ENCODE peak calls at places on chromosomes 7 and 10, in five cellular contexts. P, Y, E, X and U are unnamed samples.

GRCh38 chr10:22086730-22087364 is 83.3 kb upstream of the DNAJC1 start:
- DNase-seq in P (no peak), Y (no peak), E (no peak), X (peak), U (peak)

GRCh38 chr10:99756158-99756557 is 24.1 kb downstream of the CUTC start:
- DNase-seq in P (no peak), Y (no peak), E (no peak), X (no peak), U (no peak)

GRCh38 chr7:46007194-46007593 is 86.1 kb upstream of the IGFBP3 start:
- DNase-seq in P (no peak), Y (no peak), E (no peak), X (no peak), U (no peak)

GRCh38 chr10:44977287-44978212 is 1.1 kb downstream of the DEPP1 start:
- DNase-seq in P (no peak), Y (no peak), E (no peak), X (no peak), U (no peak)

GRCh38 chr10:100186813-100187212 is 984 bp upstream of the ERLIN1 start:
- DNase-seq in P (no peak), Y (no peak), E (no peak), X (no peak), U (peak)

GRCh38 chr7:26326211-26326610 is 34.5 kb downstream of the SNX10 start:
- DNase-seq in P (no peak), Y (no peak), E (no peak), X (no peak), U (no peak)

GRCh38 chr10:116947838-116948529 is 57.0 kb downstream of the SHTN1 start:
- DNase-seq in P (no peak), Y (no peak), E (peak), X (peak), U (no peak)

GRCh38 chr10:51910189-51910588 is 210.8 kb upstream of the CSTF2T start:
- DNase-seq in P (no peak), Y (no peak), E (peak), X (no peak), U (no peak)

GRCh38 chr10:86366033-86366901 is at the start of gene GRID1:
- DNase-seq in P (no peak), Y (peak), E (no peak), X (no peak), U (peak)

GRCh38 chr7:43508434-43508833 is 74.5 kb upstream of the STK17A start:
- DNase-seq in P (no peak), Y (no peak), E (no peak), X (no peak), U (no peak)

GRCh38 chr10:129365767-129366400 is 101.2 kb upstream of the MGMT start:
- DNase-seq in P (no peak), Y (no peak), E (no peak), X (no peak), U (peak)

GRCh38 chr10:17278607-17279240 is 50.7 kb downstream of the VIM start:
- DNase-seq in P (no peak), Y (no peak), E (no peak), X (no peak), U (no peak)

GRCh38 chr7:52006674-52007073 is 690.1 kb upstream of the COBL start:
- DNase-seq in P (no peak), Y (no peak), E (no peak), X (peak), U (no peak)

GRCh38 chr7:12397671-12398070 is 6.0 kb downstream of the VWDE start:
- DNase-seq in P (no peak), Y (no peak), E (no peak), X (no peak), U (no peak)

GRCh38 chr7:143385891-143386781 is 5.0 kb downstream of the ZYX start:
- DNase-seq in P (no peak), Y (no peak), E (no peak), X (no peak), U (no peak)

GRCh38 chr10:13709931-13710690 is 123.3 kb downstream of the PRPF18 start:
- DNase-seq in P (no peak), Y (no peak), E (no peak), X (no peak), U (no peak)

GRCh38 chr7:3095046-3095445 is 51.4 kb upstream of the CARD11 start:
- DNase-seq in P (no peak), Y (no peak), E (no peak), X (no peak), U (no peak)

GRCh38 chr7:45881759-45882464 is 6.4 kb upstream of the IGFBP1 start:
- DNase-seq in P (no peak), Y (no peak), E (no peak), X (peak), U (no peak)

GRCh38 chr10:79247373-79248137 is 99.7 kb upstream of the PPIF start:
- DNase-seq in P (no peak), Y (no peak), E (no peak), X (no peak), U (no peak)

GRCh38 chr10:113680172-113681111 is 730 bp downstream of the CASP7 start:
- DNase-seq in P (peak), Y (no peak), E (no peak), X (peak), U (peak)

GRCh38 chr7:92793656-92794205 is 42.6 kb downstream of the CDK6 start:
- DNase-seq in P (no peak), Y (no peak), E (no peak), X (no peak), U (no peak)

GRCh38 chr10:59234814-59235429 is 58.5 kb downstream of the PHYHIPL start:
- DNase-seq in P (no peak), Y (no peak), E (peak), X (no peak), U (peak)

GRCh38 chr7:48360574-48360973 is 189.3 kb downstream of the ABCA13 start:
- DNase-seq in P (no peak), Y (no peak), E (no peak), X (no peak), U (no peak)

GRCh38 chr7:48363174-48363573 is 191.9 kb downstream of the ABCA13 start:
- DNase-seq in P (no peak), Y (no peak), E (no peak), X (no peak), U (no peak)

GRCh38 chr7:48365010-48365409 is 193.8 kb downstream of the ABCA13 start:
- DNase-seq in P (no peak), Y (no peak), E (no peak), X (no peak), U (no peak)

GRCh38 chr7:48366096-48366495 is 194.8 kb downstream of the ABCA13 start:
- DNase-seq in P (no peak), Y (no peak), E (no peak), X (no peak), U (no peak)
- TF ChIP-seq SUZ12 in P (no peak), Y (no peak), E (no peak), X (no peak), U (no peak)

GRCh38 chr7:110835209-110835608 is 255.7 kb upstream of the LRRN3 start:
- DNase-seq in P (no peak), Y (no peak), E (no peak), X (peak), U (no peak)
- TF ChIP-seq SUZ12 in P (no peak), Y (no peak), E (no peak), X (no peak), U (no peak)

DNA sequence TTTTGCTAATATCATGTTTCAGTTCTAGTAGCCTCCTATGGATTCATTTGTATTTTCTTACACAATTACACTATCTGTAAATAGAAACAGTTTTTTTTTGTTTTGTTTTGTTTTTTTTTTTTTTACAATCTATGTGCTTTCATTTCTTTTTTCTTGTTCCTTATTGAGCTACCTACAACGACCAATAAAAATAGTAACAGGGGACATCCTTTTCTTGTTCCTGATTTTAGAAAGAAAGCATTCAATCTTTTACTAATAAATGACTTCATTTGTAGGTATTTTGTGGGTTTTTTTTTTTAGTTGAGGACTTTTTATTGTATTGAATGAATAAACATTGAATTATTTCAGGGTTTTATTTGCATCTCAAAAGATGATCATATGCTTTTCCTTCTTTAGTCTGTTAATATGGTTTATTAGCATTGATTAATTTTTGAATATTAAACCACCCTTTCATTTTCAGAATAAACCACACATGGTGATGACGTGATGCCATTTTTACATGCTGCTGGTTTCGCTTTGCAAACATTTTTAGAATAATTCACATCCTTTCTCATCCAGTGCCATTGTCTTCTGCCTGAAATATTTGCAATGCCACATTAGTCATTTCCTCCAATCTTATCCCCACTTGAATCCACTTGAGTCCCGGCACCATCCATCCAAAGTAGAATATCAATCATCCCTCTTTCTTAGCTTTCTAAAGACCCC is 18.1 kb upstream of the AKR1E2 start:
- DNase-seq in P (no peak), Y (no peak), E (no peak), X (peak), U (no peak)
- TF ChIP-seq SUZ12 in P (no peak), Y (no peak), E (no peak), X (no peak), U (no peak)

DNA sequence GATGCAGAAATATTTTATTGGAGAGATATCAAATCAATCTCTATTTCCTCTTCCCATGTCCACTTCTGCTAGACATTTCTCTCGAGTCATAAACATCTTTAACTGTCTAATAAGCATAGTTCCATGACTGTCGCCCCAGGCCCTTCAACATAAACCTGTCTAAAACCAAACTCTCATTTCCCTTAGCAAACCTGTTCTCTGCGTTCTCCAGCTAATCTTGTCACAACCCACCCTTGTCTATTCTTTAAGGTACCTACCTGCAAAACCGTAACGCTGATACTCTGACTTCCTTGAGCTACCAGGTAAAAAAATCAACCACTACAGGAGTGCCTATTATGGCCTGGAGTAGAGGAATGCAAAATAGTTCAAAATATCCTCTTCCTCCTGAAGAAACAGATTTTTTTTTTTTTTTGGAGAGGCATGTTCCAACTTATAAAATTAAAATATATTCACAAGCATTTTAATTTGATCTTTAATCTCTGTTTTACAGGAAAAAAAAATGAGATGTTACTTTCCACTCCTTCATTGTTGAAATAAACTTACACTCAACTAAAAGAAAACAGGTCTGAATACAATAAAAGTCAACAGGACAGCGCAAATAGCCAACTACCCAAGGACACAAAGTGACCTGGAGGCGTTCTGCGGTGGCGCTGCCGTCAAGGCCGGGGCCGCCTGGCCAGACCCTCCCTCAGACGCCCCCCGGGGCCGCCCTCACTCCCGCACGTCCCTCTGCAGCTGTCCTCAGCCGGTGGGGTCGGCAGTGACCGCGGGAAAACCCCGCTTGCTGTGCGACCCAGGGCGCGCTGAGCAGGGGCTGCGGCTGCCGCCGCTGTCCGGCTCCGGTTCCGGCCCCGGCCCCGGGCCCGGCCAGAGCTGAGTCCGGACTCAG is 765 bp downstream of the SLC25A40 start:
- DNase-seq in P (no peak), Y (no peak), E (peak), X (peak), U (peak)
- TF ChIP-seq SUZ12 in P (no peak), Y (no peak), E (no peak), X (no peak), U (no peak)

GRCh38 chr10:70723771-70724170 is 51.5 kb downstream of the ADAMTS14 start:
- DNase-seq in P (no peak), Y (no peak), E (no peak), X (no peak), U (no peak)

GRCh38 chr10:70728328-70728727 is 56.0 kb downstream of the ADAMTS14 start:
- DNase-seq in P (no peak), Y (no peak), E (no peak), X (no peak), U (no peak)

GRCh38 chr10:70726909-70727495 is 54.7 kb downstream of the ADAMTS14 start:
- DNase-seq in P (no peak), Y (no peak), E (no peak), X (no peak), U (no peak)

GRCh38 chr10:70722820-70723424 is 50.6 kb downstream of the ADAMTS14 start:
- DNase-seq in P (no peak), Y (no peak), E (no peak), X (no peak), U (no peak)
- TF ChIP-seq SUZ12 in P (no peak), Y (no peak), E (no peak), X (no peak), U (no peak)

DNA sequence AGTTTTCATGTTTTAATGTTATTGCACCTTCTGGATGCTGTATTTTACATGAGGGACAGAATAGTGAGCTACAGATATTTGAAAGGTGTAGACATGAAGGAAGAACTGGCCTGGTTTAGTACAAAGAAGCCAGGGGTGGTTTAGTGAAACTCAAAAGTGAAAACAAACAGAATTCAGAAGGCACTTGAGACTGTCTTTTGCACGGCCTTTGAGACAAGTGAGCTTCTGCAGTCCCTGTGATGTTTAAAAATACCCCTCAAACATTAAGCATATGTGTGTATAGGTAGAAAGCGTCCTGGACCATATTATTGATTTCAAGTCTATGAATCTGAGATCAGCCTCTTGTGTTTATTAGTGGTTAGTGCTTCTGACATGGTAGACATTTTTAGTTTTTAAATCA is 118.9 kb downstream of the CDK14 start:
- DNase-seq in P (no peak), Y (no peak), E (no peak), X (no peak), U (no peak)
- TF ChIP-seq SUZ12 in P (no peak), Y (no peak), E (no peak), X (no peak), U (no peak)